ENCODE peak calls at places on chromosomes 4 and X, in seven cellular contexts. E is fibroblast of lung, L is PC-3, Y is Peyer's patch, M is tibial artery, A is kidney, O is body of pancreas. K is an unnamed sample.

GRCh38 chr4:99405433-99406115 is 29.6 kb downstream of the ADH7 start:
- DNase-seq in E (peak), L (peak), Y (peak), M (peak), A (no peak), O (peak), K (peak)

GRCh38 chr4:7985891-7986441 is 46.3 kb upstream of the AFAP1 start:
- DNase-seq in E (no peak), L (no peak), Y (no peak), M (no peak), A (no peak), O (no peak), K (no peak)

GRCh38 chr4:22686156-22686555 is 6.6 kb upstream of the GBA3 start:
- DNase-seq in E (peak), L (no peak), Y (no peak), M (no peak), A (no peak), O (no peak), K (no peak)

GRCh38 chrX:151396042-151396826 is 772 bp upstream of the VMA21 start:
- DNase-seq in E (peak), L (peak), Y (peak), M (peak), A (no peak), O (no peak), K (no peak)

GRCh38 chrX:48939417-48940228 is 17.8 kb downstream of the OTUD5 start:
- DNase-seq in E (no peak), L (no peak), Y (peak), M (no peak), A (no peak), O (no peak), K (no peak)

GRCh38 chr4:147599764-147600163 is 17.4 kb upstream of the TMEM184C start:
- DNase-seq in E (peak), L (no peak), Y (no peak), M (no peak), A (no peak), O (no peak), K (no peak)

GRCh38 chr4:5874811-5875465 is 17.9 kb downstream of the CRMP1 start:
- DNase-seq in E (peak), L (peak), Y (no peak), M (no peak), A (no peak), O (no peak), K (no peak)

GRCh38 chrX:24149346-24150050 is at the start of gene ZFX:
- DNase-seq in E (peak), L (peak), Y (peak), M (peak), A (peak), O (peak), K (peak)

GRCh38 chrX:74422029-74422352 is 698 bp downstream of the SLC16A2 start:
- DNase-seq in E (no peak), L (no peak), Y (no peak), M (no peak), A (peak), O (no peak), K (no peak)

GRCh38 chrX:73876897-73877296 is 313.9 kb downstream of the CHIC1 start:
- DNase-seq in E (no peak), L (no peak), Y (no peak), M (no peak), A (no peak), O (no peak), K (no peak)

GRCh38 chr4:38385286-38386010 is 278.6 kb upstream of the KLF3 start:
- DNase-seq in E (peak), L (no peak), Y (no peak), M (no peak), A (no peak), O (peak), K (no peak)

GRCh38 chr4:25524616-25525146 is 131.0 kb upstream of the SLC34A2 start:
- DNase-seq in E (no peak), L (peak), Y (no peak), M (no peak), A (no peak), O (no peak), K (no peak)

GRCh38 chrX:41121766-41122165 is 36.5 kb downstream of the USP9X start:
- DNase-seq in E (no peak), L (no peak), Y (no peak), M (no peak), A (no peak), O (no peak), K (no peak)

GRCh38 chr4:121192500-121192899 is 28.4 kb upstream of the TNIP3 start:
- DNase-seq in E (peak), L (peak), Y (no peak), M (no peak), A (no peak), O (no peak), K (no peak)

GRCh38 chr4:173119818-173120217 is 48.8 kb upstream of the GALNT7 start:
- DNase-seq in E (peak), L (peak), Y (no peak), M (no peak), A (no peak), O (no peak), K (no peak)

GRCh38 chr4:16939178-16939577 is 40.7 kb upstream of the LDB2 start:
- DNase-seq in E (no peak), L (no peak), Y (no peak), M (no peak), A (no peak), O (no peak), K (no peak)

GRCh38 chrX:129779086-129779672 is 570 bp upstream of the SASH3 start:
- DNase-seq in E (no peak), L (no peak), Y (no peak), M (no peak), A (peak), O (no peak), K (no peak)

GRCh38 chrX:115399306-115399705 is 109.8 kb downstream of the LUZP4 start:
- DNase-seq in E (no peak), L (peak), Y (no peak), M (no peak), A (no peak), O (no peak), K (no peak)

GRCh38 chrX:1592128-1592862 is 891 bp downstream of the AKAP17A start:
- DNase-seq in E (peak), L (peak), Y (no peak), M (no peak), A (peak), O (no peak), K (peak)

GRCh38 chr4:87257523-87257922 is 37.1 kb upstream of the KLHL8 start:
- DNase-seq in E (no peak), L (no peak), Y (no peak), M (no peak), A (no peak), O (no peak), K (no peak)

GRCh38 chr4:10030946-10031662 is 9.8 kb upstream of the SLC2A9 start:
- DNase-seq in E (no peak), L (no peak), Y (no peak), M (no peak), A (no peak), O (no peak), K (no peak)

GRCh38 chr4:178070155-178070554 is 627.9 kb upstream of the AGA start:
- DNase-seq in E (no peak), L (no peak), Y (no peak), M (no peak), A (no peak), O (no peak), K (no peak)

GRCh38 chr4:187606581-187606980 is 389.0 kb upstream of the ZFP42 start:
- DNase-seq in E (peak), L (peak), Y (no peak), M (no peak), A (no peak), O (peak), K (no peak)

GRCh38 chrX:72247206-72247944 is 8.5 kb upstream of the ERCC6L start:
- DNase-seq in E (no peak), L (peak), Y (no peak), M (no peak), A (no peak), O (peak), K (peak)

GRCh38 chr4:27684501-27685077 is 823.9 kb downstream of the STIM2 start:
- DNase-seq in E (peak), L (peak), Y (no peak), M (no peak), A (peak), O (peak), K (peak)

GRCh38 chr4:41234424-41234823 is 20.1 kb upstream of the APBB2 start:
- DNase-seq in E (no peak), L (no peak), Y (no peak), M (no peak), A (no peak), O (no peak), K (no peak)

GRCh38 chr4:114598191-114599121 is at the start of gene UGT8:
- DNase-seq in E (peak), L (peak), Y (peak), M (no peak), A (peak), O (peak), K (peak)

GRCh38 chr4:17024430-17024829 is 126.0 kb upstream of the LDB2 start:
- DNase-seq in E (no peak), L (no peak), Y (no peak), M (no peak), A (no peak), O (no peak), K (no peak)

GRCh38 chrX:24146283-24146865 is 3.2 kb upstream of the ZFX start:
- DNase-seq in E (no peak), L (peak), Y (no peak), M (no peak), A (no peak), O (no peak), K (no peak)

GRCh38 chr4:48944659-48945290 is 38.2 kb upstream of the OCIAD2 start:
- DNase-seq in E (no peak), L (peak), Y (peak), M (no peak), A (no peak), O (no peak), K (peak)

GRCh38 chrX:153414838-153415552 is 3.7 kb downstream of the ZFP92 start:
- DNase-seq in E (no peak), L (no peak), Y (no peak), M (no peak), A (no peak), O (no peak), K (no peak)

GRCh38 chr4:87950516-87950915 is 25.0 kb upstream of the SPP1 start:
- DNase-seq in E (no peak), L (no peak), Y (no peak), M (no peak), A (no peak), O (no peak), K (no peak)

GRCh38 chr4:127622621-127622922 is 10.2 kb upstream of the INTU start:
- DNase-seq in E (no peak), L (no peak), Y (no peak), M (no peak), A (no peak), O (no peak), K (no peak)

DNA sequence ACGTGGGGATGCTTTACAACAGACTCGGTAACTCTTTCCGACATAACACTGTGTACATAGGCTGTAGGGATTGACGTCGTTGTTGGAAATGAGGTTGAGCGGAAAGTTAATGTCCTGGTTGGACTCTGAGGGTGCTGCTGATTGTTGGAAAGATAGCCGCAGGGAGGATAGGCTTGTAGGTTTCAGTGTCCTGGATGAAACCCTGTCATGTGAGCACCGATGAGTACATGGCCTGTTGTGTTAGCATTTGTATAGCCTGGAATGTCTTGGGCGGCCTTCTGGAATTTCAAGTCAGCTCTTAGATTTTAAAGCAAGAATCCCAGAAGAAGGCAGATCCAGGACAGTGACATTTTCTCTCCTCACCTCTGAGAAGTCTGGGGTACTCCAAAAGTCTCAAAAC is 63.3 kb downstream of the TBC1D14 start:
- DNase-seq in E (peak), L (no peak), Y (peak), M (no peak), A (no peak), O (no peak), K (no peak)
- H3K27ac ChIP-seq in E (no peak), L (no peak), Y (no peak), M (no peak), A (peak), O (no peak), K (no peak)

GRCh38 chrX:10235851-10236250 is 79.1 kb downstream of the CLCN4 start:
- DNase-seq in E (peak), L (no peak), Y (no peak), M (no peak), A (no peak), O (no peak), K (no peak)
- H3K27ac ChIP-seq in E (no peak), L (no peak), Y (no peak), M (no peak), A (no peak), O (no peak), K (no peak)

GRCh38 chr4:20251061-20251795 is 477 bp upstream of the SLIT2 start:
- DNase-seq in E (no peak), L (peak), Y (no peak), M (no peak), A (no peak), O (no peak), K (no peak)
- H3K27ac ChIP-seq in E (no peak), L (peak), Y (no peak), M (peak), A (no peak), O (no peak), K (no peak)

GRCh38 chr4:1207603-1208265 is 35.4 kb upstream of the SPON2 start:
- DNase-seq in E (peak), L (peak), Y (no peak), M (peak), A (peak), O (peak), K (peak)

GRCh38 chr4:1210241-1210841 is 38.0 kb upstream of the SPON2 start:
- DNase-seq in E (no peak), L (no peak), Y (no peak), M (peak), A (peak), O (peak), K (no peak)

GRCh38 chr4:1209821-1210220 is 37.4 kb upstream of the SPON2 start:
- DNase-seq in E (peak), L (no peak), Y (no peak), M (peak), A (peak), O (peak), K (peak)

GRCh38 chr4:1208266-1208961 is 36.0 kb upstream of the SPON2 start:
- DNase-seq in E (no peak), L (no peak), Y (no peak), M (peak), A (peak), O (peak), K (no peak)

DNA sequence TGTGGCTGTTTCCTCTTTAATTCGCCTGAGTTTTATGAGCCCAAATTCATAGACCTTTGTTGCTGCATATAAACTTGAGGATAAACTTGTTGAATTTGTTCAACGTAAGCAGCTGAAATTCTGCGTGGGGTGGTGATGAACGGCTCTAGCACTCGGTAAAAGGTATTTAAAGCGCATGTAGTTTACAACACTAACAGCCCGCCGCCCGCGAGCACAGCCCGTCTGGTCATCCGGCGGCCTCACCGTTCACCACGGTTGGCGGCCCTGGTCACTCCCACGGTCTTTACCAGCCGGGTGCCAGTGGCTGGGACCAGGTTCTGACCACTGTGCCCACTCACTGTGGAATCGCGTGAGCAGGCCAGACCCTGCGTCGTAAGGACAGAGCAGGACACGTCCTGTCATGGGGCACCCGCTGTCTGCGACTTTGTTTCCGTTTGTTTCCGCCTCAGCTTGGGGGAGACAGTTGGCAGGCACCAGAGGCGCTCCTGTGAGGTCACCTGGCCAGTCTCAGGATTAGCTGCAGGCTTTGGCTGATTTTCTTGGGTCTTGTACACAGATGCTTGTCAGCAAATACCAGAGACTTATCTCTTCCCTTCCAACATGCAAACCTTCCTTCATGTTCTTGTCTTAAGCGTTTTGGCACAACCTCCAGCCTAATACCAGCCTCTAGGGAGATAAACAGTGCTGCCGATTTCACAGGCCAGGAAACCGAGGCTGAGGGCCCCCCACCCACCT is 36.8 kb upstream of the SPON2 start:
- DNase-seq in E (peak), L (no peak), Y (no peak), M (peak), A (peak), O (peak), K (no peak)
- H3K27ac ChIP-seq in E (peak), L (no peak), Y (peak), M (peak), A (peak), O (no peak), K (peak)

DNA sequence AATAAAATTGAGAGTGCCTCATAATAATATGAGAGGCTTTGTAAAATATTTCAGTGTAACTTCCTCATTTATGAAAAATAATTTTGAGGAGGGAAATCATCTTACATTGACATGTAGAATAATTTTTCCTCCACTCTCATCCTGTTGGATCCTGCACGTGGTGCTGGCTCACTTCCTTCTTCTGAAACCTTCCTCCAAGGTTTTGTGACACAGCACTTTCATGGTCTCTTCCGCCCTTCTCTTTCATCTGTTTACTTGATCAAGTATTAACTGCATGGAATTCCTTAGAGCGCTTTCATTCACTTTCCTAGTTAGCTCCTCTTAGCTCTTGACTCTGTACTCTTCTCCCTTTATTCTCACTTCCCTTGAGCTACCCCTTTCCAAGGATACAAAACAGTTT is 246.5 kb downstream of the RAPGEF2 start:
- DNase-seq in E (no peak), L (no peak), Y (no peak), M (no peak), A (no peak), O (no peak), K (no peak)
- H3K27ac ChIP-seq in E (no peak), L (no peak), Y (no peak), M (no peak), A (no peak), O (no peak), K (no peak)

GRCh38 chr4:39518484-39518883 is 8.8 kb downstream of the UGDH start:
- DNase-seq in E (no peak), L (no peak), Y (no peak), M (no peak), A (no peak), O (no peak), K (no peak)

GRCh38 chr4:39521253-39521908 is 5.9 kb downstream of the UGDH start:
- DNase-seq in E (peak), L (peak), Y (no peak), M (no peak), A (no peak), O (no peak), K (no peak)

GRCh38 chr4:39514888-39515401 is 12.3 kb downstream of the UGDH start:
- DNase-seq in E (peak), L (peak), Y (no peak), M (no peak), A (no peak), O (peak), K (peak)

GRCh38 chr4:39522068-39522467 is 5.2 kb downstream of the UGDH start:
- DNase-seq in E (peak), L (no peak), Y (no peak), M (no peak), A (no peak), O (no peak), K (no peak)

GRCh38 chr4:39516407-39516966 is 10.8 kb downstream of the UGDH start:
- DNase-seq in E (no peak), L (no peak), Y (no peak), M (no peak), A (no peak), O (no peak), K (no peak)
- H3K27ac ChIP-seq in E (no peak), L (peak), Y (no peak), M (no peak), A (no peak), O (no peak), K (peak)

GRCh38 chr4:81811562-81812293 is 340.0 kb upstream of the RASGEF1B start:
- DNase-seq in E (no peak), L (peak), Y (no peak), M (no peak), A (no peak), O (no peak), K (no peak)

GRCh38 chr4:81818385-81818784 is 346.7 kb upstream of the RASGEF1B start:
- DNase-seq in E (no peak), L (no peak), Y (no peak), M (no peak), A (no peak), O (no peak), K (no peak)

GRCh38 chr4:81816362-81816761 is 344.7 kb upstream of the RASGEF1B start:
- DNase-seq in E (no peak), L (no peak), Y (no peak), M (no peak), A (no peak), O (no peak), K (no peak)

GRCh38 chr4:81814909-81815539 is 343.3 kb upstream of the RASGEF1B start:
- DNase-seq in E (no peak), L (no peak), Y (no peak), M (no peak), A (no peak), O (no peak), K (no peak)
- H3K27ac ChIP-seq in E (no peak), L (no peak), Y (no peak), M (peak), A (no peak), O (no peak), K (peak)

GRCh38 chrX:22060451-22060940 is 28.4 kb downstream of the PHEX start:
- DNase-seq in E (peak), L (peak), Y (no peak), M (no peak), A (no peak), O (no peak), K (no peak)

GRCh38 chrX:22060952-22061351 is 28.8 kb downstream of the PHEX start:
- DNase-seq in E (no peak), L (no peak), Y (no peak), M (no peak), A (no peak), O (no peak), K (no peak)

GRCh38 chrX:22063284-22063683 is 31.2 kb downstream of the PHEX start:
- DNase-seq in E (peak), L (no peak), Y (peak), M (no peak), A (no peak), O (no peak), K (no peak)

GRCh38 chrX:22057667-22058066 is 25.5 kb downstream of the PHEX start:
- DNase-seq in E (no peak), L (no peak), Y (peak), M (no peak), A (no peak), O (no peak), K (no peak)

GRCh38 chrX:22059800-22060199 is 27.7 kb downstream of the PHEX start:
- DNase-seq in E (no peak), L (no peak), Y (no peak), M (no peak), A (no peak), O (no peak), K (no peak)
- H3K27ac ChIP-seq in E (no peak), L (peak), Y (no peak), M (no peak), A (no peak), O (no peak), K (no peak)

K was measured in stomach.